ENCODE peak calls at places on chromosomes 3 and 15, in four cellular contexts. L is T-cell, P is adrenal gland, I is astrocyte of the hippocampus. Q is an unnamed sample.
A peak's percentile ranks its signal among the peaks of the same experiment; 100 is the strongest.

GRCh38 chr3:53354945-53355498 is 7.7 kb upstream of the DCP1A start:
- DNase-seq in L (no peak), P (no peak), I (peak; percentile 29), Q (no peak)

GRCh38 chr3:123481722-123482457 is 33.0 kb upstream of the ADCY5 start:
- DNase-seq in L (no peak), P (no peak), I (no peak), Q (no peak)

GRCh38 chr3:123075359-123075758 is 8.5 kb downstream of the PDIA5 start:
- DNase-seq in L (no peak), P (no peak), I (no peak), Q (no peak)

GRCh38 chr15:65029736-65030208 is 333 bp upstream of the MTFMT start:
- DNase-seq in L (no peak), P (no peak), I (no peak), Q (no peak)

GRCh38 chr3:47117803-47118364 is 46.0 kb downstream of the SETD2 start:
- DNase-seq in L (no peak), P (no peak), I (no peak), Q (no peak)

GRCh38 chr3:99586680-99587079 is 51.7 kb upstream of the COL8A1 start:
- DNase-seq in L (no peak), P (no peak), I (peak; percentile 19), Q (no peak)

GRCh38 chr3:189630667-189631372 is 369 bp upstream of the TP63 start:
- DNase-seq in L (no peak), P (no peak), I (peak; percentile 37), Q (no peak)

GRCh38 chr3:37825744-37826143 is 35.9 kb upstream of the CTDSPL start:
- DNase-seq in L (no peak), P (no peak), I (no peak), Q (no peak)

GRCh38 chr3:126501054-126501453 is 16.5 kb downstream of the UROC1 start:
- DNase-seq in L (no peak), P (no peak), I (no peak), Q (no peak)

GRCh38 chr3:172550347-172550943 is 27.2 kb upstream of the TNFSF10 start:
- DNase-seq in L (no peak), P (peak; percentile 30), I (peak; percentile 63), Q (no peak)

GRCh38 chr15:86183765-86184491 is 104.3 kb downstream of the AGBL1 start:
- DNase-seq in L (no peak), P (no peak), I (peak; percentile 43), Q (no peak)

GRCh38 chr15:69013726-69014406 is 629 bp upstream of the NOX5 start:
- DNase-seq in L (no peak), P (no peak), I (no peak), Q (no peak)

GRCh38 chr15:64462492-64462891 is 2.1 kb downstream of the ZNF609 start:
- DNase-seq in L (no peak), P (no peak), I (no peak), Q (no peak)

GRCh38 chr15:69903476-69904295 is 194.0 kb downstream of the TLE3 start:
- DNase-seq in L (no peak), P (no peak), I (peak; percentile 27), Q (no peak)

GRCh38 chr15:63347074-63347859 is 34.4 kb downstream of the CA12 start:
- DNase-seq in L (no peak), P (no peak), I (peak; percentile 50), Q (no peak)

GRCh38 chr3:11434017-11434526 is 161.9 kb downstream of the ATG7 start:
- DNase-seq in L (no peak), P (peak; percentile 65), I (peak; percentile 60), Q (peak; percentile 8)

GRCh38 chr3:15631426-15632211 is 30.1 kb downstream of the BTD start:
- DNase-seq in L (no peak), P (no peak), I (no peak), Q (no peak)

GRCh38 chr3:54053201-54053600 is 69.2 kb upstream of the CACNA2D3 start:
- DNase-seq in L (no peak), P (no peak), I (no peak), Q (no peak)

GRCh38 chr3:112894258-112894657 is 47.6 kb upstream of the CD200R1L start:
- DNase-seq in L (no peak), P (no peak), I (peak; percentile 70), Q (peak; percentile 8)

GRCh38 chr3:8645717-8646116 is 1.1 kb upstream of the SSUH2 start:
- DNase-seq in L (no peak), P (no peak), I (no peak), Q (no peak)

GRCh38 chr3:8366214-8366613 is 135.4 kb upstream of the LMCD1 start:
- DNase-seq in L (no peak), P (no peak), I (no peak), Q (no peak)

GRCh38 chr3:160748787-160749186 is 7.2 kb upstream of the PPM1L start:
- DNase-seq in L (no peak), P (no peak), I (no peak), Q (no peak)

GRCh38 chr15:40233727-40234577 is 4.9 kb upstream of the PAK6 start:
- DNase-seq in L (no peak), P (no peak), I (no peak), Q (no peak)

GRCh38 chr3:141000027-141000663 is 51.0 kb upstream of the SPSB4 start:
- DNase-seq in L (no peak), P (peak; percentile 55), I (peak; percentile 73), Q (peak; percentile 59)

GRCh38 chr3:46083956-46084355 is 56.7 kb upstream of the XCR1 start:
- DNase-seq in L (no peak), P (no peak), I (no peak), Q (no peak)

GRCh38 chr3:37824954-37825328 is 36.7 kb upstream of the CTDSPL start:
- DNase-seq in L (no peak), P (no peak), I (no peak), Q (no peak)

GRCh38 chr3:102536479-102536878 is 101.7 kb downstream of the ZPLD1 start:
- DNase-seq in L (no peak), P (no peak), I (peak; percentile 59), Q (peak; percentile 12)

GRCh38 chr3:125289429-125289828 is 76.9 kb upstream of the SLC12A8 start:
- DNase-seq in L (no peak), P (no peak), I (no peak), Q (no peak)

GRCh38 chr3:119418641-119419040 is 44.8 kb downstream of the TMEM39A start:
- DNase-seq in L (no peak), P (no peak), I (peak; percentile 26), Q (no peak)

GRCh38 chr3:170228093-170228766 is 6.0 kb downstream of the PRKCI start:
- DNase-seq in L (no peak), P (no peak), I (peak; percentile 14), Q (peak; percentile 15)